ENCODE peak calls at places on chromosome X, in six cellular contexts. E is AG20443; P is endodermal cell; H is hepatocyte; C is MCF 10A; B is naive thymus-derived CD8-positive, alpha-beta T cell. W is an unnamed sample.

GRCh38 chrX:15971696-15972095 is 117.1 kb upstream of the AP1S2 start:
- DNase-seq in B (no peak), P (no peak), H (no peak), C (no peak), E (no peak), W (no peak)

GRCh38 chrX:70437011-70437410 is 7.6 kb upstream of the DLG3 start:
- DNase-seq in E (no peak), P (no peak), C (peak), B (no peak), H (no peak), W (no peak)

GRCh38 chrX:69538321-69538876 is 34.3 kb downstream of the NALF2 start:
- DNase-seq in C (peak), B (peak), E (peak), H (peak), P (peak), W (peak)

GRCh38 chrX:24676403-24677024 is 17.2 kb upstream of the POLA1 start:
- DNase-seq in B (peak), P (peak), C (peak), E (peak), H (peak), W (peak)

GRCh38 chrX:140298946-140299345 is 205.9 kb downstream of the SOX3 start:
- DNase-seq in H (no peak), P (no peak), E (no peak), B (no peak), C (no peak), W (no peak)

GRCh38 chrX:120560405-120560841 is 339 bp downstream of the CUL4B start:
- DNase-seq in C (no peak), P (no peak), H (peak), B (no peak), E (peak), W (peak)

GRCh38 chrX:47807548-47807947 is 29.2 kb upstream of the ZNF81 start:
- DNase-seq in B (no peak), C (no peak), E (no peak), H (no peak), P (peak), W (no peak)

GRCh38 chrX:153917814-153918213 is 8.2 kb downstream of the ARHGAP4 start:
- DNase-seq in P (no peak), H (no peak), B (no peak), E (no peak), C (no peak), W (no peak)

GRCh38 chrX:7139202-7140081 is 8.1 kb upstream of the STS start:
- DNase-seq in C (no peak), H (no peak), E (peak), P (no peak), B (no peak), W (no peak)

GRCh38 chrX:84362184-84362838 is 139.9 kb downstream of the HDX start:
- DNase-seq in H (peak), C (no peak), E (peak), P (no peak), B (no peak), W (no peak)

GRCh38 chrX:51614353-51614752 is 4.4 kb downstream of the CENPVL3 start:
- DNase-seq in E (peak), B (peak), H (peak), P (peak), C (peak), W (no peak)

GRCh38 chrX:70664726-70665125 is 220.1 kb downstream of the DLG3 start:
- DNase-seq in H (peak), B (no peak), P (no peak), E (peak), C (peak), W (peak)

GRCh38 chrX:3962511-3963350 is 249.3 kb upstream of the PRKX start:
- DNase-seq in P (peak), E (peak), B (peak), H (peak), C (peak), W (peak)

GRCh38 chrX:20947411-20947912 is 426.8 kb upstream of the CNKSR2 start:
- DNase-seq in H (no peak), P (peak), B (no peak), C (no peak), E (no peak), W (no peak)

GRCh38 chrX:5683996-5684395 is 544.7 kb downstream of the NLGN4X start:
- DNase-seq in H (no peak), P (no peak), E (no peak), B (no peak), C (no peak), W (no peak)

GRCh38 chrX:100695991-100696390 is 35.9 kb downstream of the SYTL4 start:
- DNase-seq in B (no peak), P (no peak), E (no peak), H (no peak), C (no peak), W (no peak)

W was measured in LoVo.